ENCODE peak calls at places on chromosomes 7 and 10, in six cellular contexts. One of them, this sample, is unnamed.

GRCh38 chr7:107354639-107355038 is 115.2 kb upstream of the GPR22 start:
- DNase-seq in GM23248: no peak
- DNase-seq in SK-N-SH: no peak
- DNase-seq in kidney: no peak
- DNase-seq in A549: no peak
- DNase-seq in NT2/D1: no peak
- DNase-seq in this sample: no peak

GRCh38 chr7:30224511-30225031 is 59.8 kb upstream of the ZNRF2 start:
- DNase-seq in GM23248: peak; percentile 90
- DNase-seq in SK-N-SH: no peak
- DNase-seq in kidney: no peak
- DNase-seq in A549: no peak
- DNase-seq in NT2/D1: no peak
- DNase-seq in this sample: no peak

GRCh38 chr10:314381-314780 is 179.1 kb downstream of the ZMYND11 start:
- DNase-seq in GM23248: no peak
- DNase-seq in SK-N-SH: no peak
- DNase-seq in kidney: no peak
- DNase-seq in A549: no peak
- DNase-seq in NT2/D1: no peak
- DNase-seq in this sample: no peak

GRCh38 chr10:45660876-45661411 is 11.6 kb downstream of the ZFAND4 start:
- DNase-seq in GM23248: no peak
- DNase-seq in SK-N-SH: no peak
- DNase-seq in kidney: no peak
- DNase-seq in A549: no peak
- DNase-seq in NT2/D1: no peak
- DNase-seq in this sample: no peak

GRCh38 chr7:155166673-155167370 is 96.7 kb downstream of the HTR5A start:
- DNase-seq in GM23248: peak; percentile 48
- DNase-seq in SK-N-SH: no peak
- DNase-seq in kidney: no peak
- DNase-seq in A549: no peak
- DNase-seq in NT2/D1: no peak
- DNase-seq in this sample: no peak

GRCh38 chr10:75640803-75641202 is 209.4 kb downstream of the LRMDA start:
- DNase-seq in GM23248: no peak
- DNase-seq in SK-N-SH: no peak
- DNase-seq in kidney: no peak
- DNase-seq in A549: no peak
- DNase-seq in NT2/D1: no peak
- DNase-seq in this sample: no peak

GRCh38 chr7:4683043-4683883 is 1.2 kb downstream of the FOXK1 start:
- DNase-seq in GM23248: no peak
- DNase-seq in SK-N-SH: peak; percentile 62
- DNase-seq in kidney: peak; percentile 83
- DNase-seq in A549: no peak
- DNase-seq in NT2/D1: no peak
- DNase-seq in this sample: no peak

GRCh38 chr10:74586088-74586585 is 240.3 kb upstream of the KAT6B start:
- DNase-seq in GM23248: peak; percentile 24
- DNase-seq in SK-N-SH: peak; percentile 12
- DNase-seq in kidney: no peak
- DNase-seq in A549: no peak
- DNase-seq in NT2/D1: no peak
- DNase-seq in this sample: no peak

GRCh38 chr10:100025528-100026070 is 15.9 kb upstream of the DNMBP start:
- DNase-seq in GM23248: peak; percentile 13
- DNase-seq in SK-N-SH: no peak
- DNase-seq in kidney: no peak
- DNase-seq in A549: no peak
- DNase-seq in NT2/D1: no peak
- DNase-seq in this sample: no peak

GRCh38 chr7:7761340-7761973 is 43.0 kb upstream of the RPA3 start:
- DNase-seq in GM23248: peak; percentile 74
- DNase-seq in SK-N-SH: no peak
- DNase-seq in kidney: no peak
- DNase-seq in A549: peak; percentile 12
- DNase-seq in NT2/D1: no peak
- DNase-seq in this sample: peak; percentile 39

GRCh38 chr10:71548494-71548846 is 151.8 kb downstream of the CDH23 start:
- DNase-seq in GM23248: peak; percentile 17
- DNase-seq in SK-N-SH: no peak
- DNase-seq in kidney: no peak
- DNase-seq in A549: peak; percentile 39
- DNase-seq in NT2/D1: no peak
- DNase-seq in this sample: no peak

GRCh38 chr7:39882148-39882784 is 67.8 kb upstream of the CDK13 start:
- DNase-seq in GM23248: no peak
- DNase-seq in SK-N-SH: no peak
- DNase-seq in kidney: no peak
- DNase-seq in A549: no peak
- DNase-seq in NT2/D1: no peak
- DNase-seq in this sample: no peak

GRCh38 chr10:14507721-14508120 is 177.0 kb upstream of the FRMD4A start:
- DNase-seq in GM23248: no peak
- DNase-seq in SK-N-SH: no peak
- DNase-seq in kidney: no peak
- DNase-seq in A549: no peak
- DNase-seq in NT2/D1: no peak
- DNase-seq in this sample: no peak

GRCh38 chr10:110613341-110613995 is 30.7 kb upstream of the RBM20 start:
- DNase-seq in GM23248: no peak
- DNase-seq in SK-N-SH: no peak
- DNase-seq in kidney: no peak
- DNase-seq in A549: no peak
- DNase-seq in NT2/D1: no peak
- DNase-seq in this sample: no peak

GRCh38 chr10:13990392-13990805 is 340.3 kb downstream of the FRMD4A start:
- DNase-seq in GM23248: peak; percentile 42
- DNase-seq in SK-N-SH: no peak
- DNase-seq in kidney: no peak
- DNase-seq in A549: no peak
- DNase-seq in NT2/D1: no peak
- DNase-seq in this sample: no peak

GRCh38 chr7:136514776-136515175 is 353.7 kb upstream of the CHRM2 start:
- DNase-seq in GM23248: no peak
- DNase-seq in SK-N-SH: no peak
- DNase-seq in kidney: no peak
- DNase-seq in A549: no peak
- DNase-seq in NT2/D1: no peak
- DNase-seq in this sample: no peak

GRCh38 chr7:117639966-117640365 is 160.1 kb downstream of the CFTR start:
- DNase-seq in GM23248: no peak
- DNase-seq in SK-N-SH: no peak
- DNase-seq in kidney: no peak
- DNase-seq in A549: no peak
- DNase-seq in NT2/D1: no peak
- DNase-seq in this sample: no peak

GRCh38 chr7:143906176-143906575 is 4.2 kb upstream of the TCAF1 start:
- DNase-seq in GM23248: no peak
- DNase-seq in SK-N-SH: no peak
- DNase-seq in kidney: no peak
- DNase-seq in A549: no peak
- DNase-seq in NT2/D1: no peak
- DNase-seq in this sample: no peak

GRCh38 chr7:111833461-111833860 is 271.2 kb upstream of the IMMP2L start:
- DNase-seq in GM23248: peak; percentile 42
- DNase-seq in SK-N-SH: no peak
- DNase-seq in kidney: no peak
- DNase-seq in A549: no peak
- DNase-seq in NT2/D1: no peak
- DNase-seq in this sample: no peak

GRCh38 chr10:73796766-73797165 is 11.4 kb downstream of the ZSWIM8 start:
- DNase-seq in GM23248: no peak
- DNase-seq in SK-N-SH: no peak
- DNase-seq in kidney: no peak
- DNase-seq in A549: no peak
- DNase-seq in NT2/D1: no peak
- DNase-seq in this sample: no peak

GRCh38 chr7:33873518-33873917 is 31.8 kb upstream of the BMPER start:
- DNase-seq in GM23248: peak; percentile 56
- DNase-seq in SK-N-SH: no peak
- DNase-seq in kidney: no peak
- DNase-seq in A549: no peak
- DNase-seq in NT2/D1: peak; percentile 80
- DNase-seq in this sample: no peak

GRCh38 chr10:86336341-86336740 is 30.3 kb downstream of the GRID1 start:
- DNase-seq in GM23248: no peak
- DNase-seq in SK-N-SH: no peak
- DNase-seq in kidney: peak; percentile 48
- DNase-seq in A549: no peak
- DNase-seq in NT2/D1: no peak
- DNase-seq in this sample: no peak

GRCh38 chr10:95815701-95816100 is 59.7 kb downstream of the ENTPD1 start:
- DNase-seq in GM23248: no peak
- DNase-seq in SK-N-SH: no peak
- DNase-seq in kidney: no peak
- DNase-seq in A549: no peak
- DNase-seq in NT2/D1: no peak
- DNase-seq in this sample: no peak

GRCh38 chr7:41467596-41467995 is 235.3 kb downstream of the INHBA start:
- DNase-seq in GM23248: no peak
- DNase-seq in SK-N-SH: no peak
- DNase-seq in kidney: no peak
- DNase-seq in A549: no peak
- DNase-seq in NT2/D1: peak; percentile 48
- DNase-seq in this sample: no peak

GRCh38 chr7:151591866-151592265 is 72.2 kb upstream of the RHEB start:
- DNase-seq in GM23248: no peak
- DNase-seq in SK-N-SH: no peak
- DNase-seq in kidney: no peak
- DNase-seq in A549: no peak
- DNase-seq in NT2/D1: no peak
- DNase-seq in this sample: no peak

GRCh38 chr7:84729284-84729683 is 457.6 kb downstream of the SEMA3D start:
- DNase-seq in GM23248: peak; percentile 62
- DNase-seq in SK-N-SH: no peak
- DNase-seq in kidney: no peak
- DNase-seq in A549: no peak
- DNase-seq in NT2/D1: no peak
- DNase-seq in this sample: no peak

GRCh38 chr7:31853380-31853779 is 166.4 kb downstream of the PPP1R17 start:
- DNase-seq in GM23248: peak; percentile 42
- DNase-seq in SK-N-SH: no peak
- DNase-seq in kidney: no peak
- DNase-seq in A549: no peak
- DNase-seq in NT2/D1: no peak
- DNase-seq in this sample: no peak

GRCh38 chr7:34612671-34613070 is 45.3 kb upstream of the NPSR1 start:
- DNase-seq in GM23248: peak; percentile 10
- DNase-seq in SK-N-SH: no peak
- DNase-seq in kidney: no peak
- DNase-seq in A549: no peak
- DNase-seq in NT2/D1: peak; percentile 51
- DNase-seq in this sample: no peak

GRCh38 chr7:121084256-121084655 is 95.7 kb downstream of the CPED1 start:
- DNase-seq in GM23248: peak; percentile 48
- DNase-seq in SK-N-SH: no peak
- DNase-seq in kidney: no peak
- DNase-seq in A549: no peak
- DNase-seq in NT2/D1: no peak
- DNase-seq in this sample: no peak

GRCh38 chr7:95684037-95684436 is 87.7 kb upstream of the PDK4 start:
- DNase-seq in GM23248: peak; percentile 65
- DNase-seq in SK-N-SH: no peak
- DNase-seq in kidney: no peak
- DNase-seq in A549: peak; percentile 18
- DNase-seq in NT2/D1: no peak
- DNase-seq in this sample: peak; percentile 38

GRCh38 chr7:40329601-40330153 is 194.9 kb downstream of the SUGCT start:
- DNase-seq in GM23248: peak; percentile 67
- DNase-seq in SK-N-SH: peak; percentile 73
- DNase-seq in kidney: no peak
- DNase-seq in A549: peak; percentile 53
- DNase-seq in NT2/D1: peak; percentile 33
- DNase-seq in this sample: no peak

GRCh38 chr10:16967866-16968721 is 150.9 kb upstream of the RSU1 start:
- DNase-seq in GM23248: peak; percentile 87
- DNase-seq in SK-N-SH: no peak
- DNase-seq in kidney: no peak
- DNase-seq in A549: peak; percentile 24
- DNase-seq in NT2/D1: peak; percentile 60
- DNase-seq in this sample: no peak

GRCh38 chr7:19080076-19080475 is 37.4 kb downstream of the TWIST1 start:
- DNase-seq in GM23248: no peak
- DNase-seq in SK-N-SH: no peak
- DNase-seq in kidney: no peak
- DNase-seq in A549: no peak
- DNase-seq in NT2/D1: peak; percentile 38
- DNase-seq in this sample: peak; percentile 10

GRCh38 chr7:73718905-73719805 is at the start of gene STX1A:
- DNase-seq in GM23248: peak; percentile 93
- DNase-seq in SK-N-SH: peak; percentile 100
- DNase-seq in kidney: peak; percentile 91
- DNase-seq in A549: no peak
- DNase-seq in NT2/D1: no peak
- DNase-seq in this sample: peak; percentile 81
- H3K4me1 ChIP-seq in GM23248: peaks cover 28% of the 10 kb centered on the region
- H3K4me1 ChIP-seq in SK-N-SH: peaks cover 23% of the 10 kb centered on the region
- H3K4me1 ChIP-seq in kidney: peaks cover 8% of the 10 kb centered on the region
- H3K4me1 ChIP-seq in A549: peaks cover 65% of the 10 kb centered on the region
- H3K4me1 ChIP-seq in NT2/D1: peaks cover 14% of the 10 kb centered on the region
- H3K4me1 ChIP-seq in this sample: peaks cover 13% of the 10 kb centered on the region

GRCh38 chr10:130901311-130902165 is 410.0 kb downstream of the TCERG1L start:
- DNase-seq in GM23248: no peak
- DNase-seq in SK-N-SH: no peak
- DNase-seq in kidney: no peak
- DNase-seq in A549: no peak
- DNase-seq in NT2/D1: peak; percentile 1
- DNase-seq in this sample: no peak
- H3K9me3 ChIP-seq in GM23248: no peaks in the 10 kb centered on the region
- H3K9me3 ChIP-seq in SK-N-SH: no peaks in the 10 kb centered on the region
- H3K9me3 ChIP-seq in kidney: no peaks in the 10 kb centered on the region
- H3K9me3 ChIP-seq in A549: no peaks in the 10 kb centered on the region
- H3K9me3 ChIP-seq in NT2/D1: no peaks in the 10 kb centered on the region
- H3K9me3 ChIP-seq in this sample: no peaks in the 10 kb centered on the region

DNA sequence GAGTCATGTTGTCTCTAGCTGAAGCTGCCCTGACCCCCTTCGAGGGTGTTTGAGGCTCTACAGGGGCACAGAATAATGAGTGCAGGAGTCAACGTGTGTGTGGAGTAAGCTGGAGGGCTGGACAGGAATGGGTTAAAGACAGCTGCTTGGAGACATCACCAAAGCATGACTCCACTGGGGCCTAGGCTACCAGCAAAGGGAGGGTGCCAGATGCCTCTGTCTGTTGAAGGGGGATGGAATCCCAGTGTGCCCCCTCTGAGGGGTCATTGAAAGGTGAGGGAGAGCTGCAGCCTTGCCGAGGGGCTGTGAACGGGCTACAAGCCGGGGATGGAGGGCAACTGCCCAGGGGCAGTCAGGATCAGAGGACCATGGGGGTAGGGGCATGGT is 51.7 kb upstream of the PODXL start:
- DNase-seq in GM23248: no peak
- DNase-seq in SK-N-SH: no peak
- DNase-seq in kidney: no peak
- DNase-seq in A549: no peak
- DNase-seq in NT2/D1: no peak
- DNase-seq in this sample: no peak
- H3K4me1 ChIP-seq in GM23248: peaks cover 40% of the 10 kb centered on the region
- H3K4me1 ChIP-seq in SK-N-SH: peaks cover 18% of the 10 kb centered on the region
- H3K4me1 ChIP-seq in kidney: no peaks in the 10 kb centered on the region
- H3K4me1 ChIP-seq in A549: peaks cover 30% of the 10 kb centered on the region
- H3K4me1 ChIP-seq in NT2/D1: peaks cover 27% of the 10 kb centered on the region
- H3K4me1 ChIP-seq in this sample: peaks cover 50% of the 10 kb centered on the region

GRCh38 chr7:158064631-158065030 is 523.0 kb downstream of the PTPRN2 start:
- DNase-seq in GM23248: no peak
- DNase-seq in SK-N-SH: no peak
- DNase-seq in kidney: no peak
- DNase-seq in A549: no peak
- DNase-seq in NT2/D1: no peak
- DNase-seq in this sample: no peak
- H3K9me3 ChIP-seq in GM23248: no peaks in the 10 kb centered on the region
- H3K9me3 ChIP-seq in SK-N-SH: no peaks in the 10 kb centered on the region
- H3K9me3 ChIP-seq in kidney: no peaks in the 10 kb centered on the region
- H3K9me3 ChIP-seq in A549: peaks cover 10% of the 10 kb centered on the region
- H3K9me3 ChIP-seq in NT2/D1: peaks cover 23% of the 10 kb centered on the region
- H3K9me3 ChIP-seq in this sample: no peaks in the 10 kb centered on the region

This sample was measured in HAP-1.